ENCODE peak calls at places on chromosomes 7 and 10, in four cellular contexts. One of them, this sample, is unnamed.

GRCh38 chr7:70417061-70417655 is 714.8 kb upstream of the GALNT17 start:
- DNase-seq in psoas muscle: peak
- DNase-seq in WERI-Rb-1: peak
- DNase-seq in spleen: no peak
- DNase-seq in this sample: peak

GRCh38 chr7:3068568-3068967 is 24.9 kb upstream of the CARD11 start:
- DNase-seq in spleen: no peak
- DNase-seq in psoas muscle: no peak
- DNase-seq in WERI-Rb-1: no peak
- DNase-seq in this sample: no peak

GRCh38 chr10:91452063-91452462 is 41.9 kb downstream of the HECTD2 start:
- DNase-seq in psoas muscle: no peak
- DNase-seq in WERI-Rb-1: no peak
- DNase-seq in spleen: no peak
- DNase-seq in this sample: no peak

GRCh38 chr10:69043931-69044531 is 43.9 kb upstream of the SRGN start:
- DNase-seq in WERI-Rb-1: no peak
- DNase-seq in psoas muscle: no peak
- DNase-seq in spleen: no peak
- DNase-seq in this sample: no peak

GRCh38 chr7:108239501-108240225 is 109.5 kb upstream of the LAMB4 start:
- DNase-seq in WERI-Rb-1: peak
- DNase-seq in spleen: no peak
- DNase-seq in psoas muscle: no peak
- DNase-seq in this sample: no peak

GRCh38 chr10:69636626-69637550 is 6.8 kb downstream of the FAM241B start:
- DNase-seq in WERI-Rb-1: peak
- DNase-seq in spleen: peak
- DNase-seq in psoas muscle: no peak
- DNase-seq in this sample: no peak

GRCh38 chr10:86400705-86401587 is 34.4 kb upstream of the GRID1 start:
- DNase-seq in psoas muscle: peak
- DNase-seq in spleen: peak
- DNase-seq in WERI-Rb-1: peak
- DNase-seq in this sample: no peak

GRCh38 chr10:77943086-77943901 is 16.7 kb upstream of the DLG5 start:
- DNase-seq in WERI-Rb-1: no peak
- DNase-seq in psoas muscle: peak
- DNase-seq in spleen: no peak
- DNase-seq in this sample: no peak

GRCh38 chr10:93300981-93301380 is 181.2 kb downstream of the MYOF start:
- DNase-seq in spleen: no peak
- DNase-seq in psoas muscle: no peak
- DNase-seq in WERI-Rb-1: no peak
- DNase-seq in this sample: no peak

GRCh38 chr10:86665868-86666267 is 2.4 kb upstream of the LDB3 start:
- DNase-seq in spleen: no peak
- DNase-seq in psoas muscle: peak
- DNase-seq in WERI-Rb-1: no peak
- DNase-seq in this sample: peak

GRCh38 chr10:17781856-17782255 is 27.3 kb upstream of the MRC1 start:
- DNase-seq in psoas muscle: no peak
- DNase-seq in spleen: no peak
- DNase-seq in WERI-Rb-1: no peak
- DNase-seq in this sample: peak

GRCh38 chr10:24618401-24618800 is 105.3 kb downstream of the ARHGAP21 start:
- DNase-seq in spleen: no peak
- DNase-seq in psoas muscle: no peak
- DNase-seq in WERI-Rb-1: no peak
- DNase-seq in this sample: no peak

GRCh38 chr10:103554488-103555320 is 61.2 kb downstream of the NEURL1 start:
- DNase-seq in WERI-Rb-1: peak
- DNase-seq in spleen: no peak
- DNase-seq in psoas muscle: peak
- DNase-seq in this sample: peak

GRCh38 chr7:148856891-148857290 is 27.2 kb downstream of the EZH2 start:
- DNase-seq in psoas muscle: no peak
- DNase-seq in WERI-Rb-1: no peak
- DNase-seq in spleen: no peak
- DNase-seq in this sample: no peak

GRCh38 chr7:1758417-1758858 is 88.4 kb downstream of the ELFN1 start:
- DNase-seq in psoas muscle: no peak
- DNase-seq in WERI-Rb-1: peak
- DNase-seq in spleen: peak
- DNase-seq in this sample: peak
- TF ChIP-seq CTCF in psoas muscle: peak
- TF ChIP-seq CTCF in WERI-Rb-1: peak
- TF ChIP-seq CTCF in spleen: peak
- TF ChIP-seq CTCF in this sample: peak

DNA sequence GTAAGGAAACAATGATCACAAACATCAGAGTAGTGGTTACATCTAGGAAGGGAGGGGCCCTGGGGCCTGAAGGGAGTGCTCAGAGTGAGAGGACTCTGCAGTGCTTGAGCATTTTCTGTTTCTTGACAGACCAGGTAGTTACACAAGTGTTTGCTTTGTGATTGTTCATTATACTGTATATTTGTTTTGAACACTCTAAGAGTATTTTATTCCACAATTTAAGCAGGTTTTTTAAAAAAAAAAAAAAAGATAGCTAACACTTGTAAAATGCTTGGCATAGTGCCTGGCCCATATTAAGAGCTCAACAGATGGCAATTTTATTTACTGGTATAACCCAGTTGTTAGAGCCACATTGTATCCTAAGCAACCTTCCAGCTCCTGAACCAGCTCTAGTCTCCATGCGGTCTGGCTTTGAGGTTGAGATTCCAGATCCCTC is 20.0 kb upstream of the ATXN7L1 start:
- DNase-seq in psoas muscle: no peak
- DNase-seq in spleen: no peak
- DNase-seq in WERI-Rb-1: no peak
- DNase-seq in this sample: no peak
- H3K4me3 ChIP-seq in psoas muscle: no peak
- H3K4me3 ChIP-seq in spleen: no peak
- H3K4me3 ChIP-seq in WERI-Rb-1: no peak
- H3K4me3 ChIP-seq in this sample: no peak

DNA sequence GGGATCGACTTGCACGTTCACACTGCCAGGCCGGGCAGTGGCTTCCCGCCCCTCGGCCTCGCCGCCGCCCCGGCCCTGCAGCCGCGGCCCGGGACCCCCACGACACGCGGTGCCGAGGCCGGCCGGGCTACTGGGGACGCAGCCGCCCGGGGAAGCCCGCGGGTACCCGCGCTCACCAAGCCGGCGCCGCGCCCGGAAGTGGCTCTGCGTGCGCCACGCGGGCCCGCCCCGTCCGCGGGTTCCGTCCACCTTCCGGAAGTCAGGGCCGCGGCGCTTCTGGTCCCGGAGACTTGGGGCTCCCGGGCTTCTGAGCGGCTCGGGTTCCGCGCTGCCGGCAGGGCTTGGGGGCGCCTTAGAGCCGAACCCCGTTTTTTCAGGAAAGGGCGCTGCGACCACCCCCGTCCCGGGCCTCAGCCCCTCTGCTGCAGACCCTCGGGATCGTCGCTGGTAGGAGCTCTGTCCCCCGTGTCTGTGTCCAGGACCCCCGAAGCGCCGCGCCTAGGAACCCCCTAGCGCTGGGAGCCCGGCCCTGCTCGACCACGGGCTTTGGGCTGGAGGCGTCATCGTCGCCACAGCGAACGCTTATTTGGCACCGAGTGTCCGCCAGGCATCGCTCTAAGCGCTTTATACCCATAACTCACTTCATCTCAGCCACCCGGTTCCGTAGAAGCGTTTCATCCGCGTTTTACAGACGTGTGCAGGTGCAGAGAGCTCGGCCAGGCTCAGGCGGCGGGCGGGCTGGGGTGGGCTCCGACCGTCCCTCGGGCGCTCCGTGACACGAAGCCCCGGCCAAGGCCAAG is at the start of gene PSMG3:
- DNase-seq in WERI-Rb-1: peak
- DNase-seq in spleen: peak
- DNase-seq in psoas muscle: peak
- DNase-seq in this sample: peak
- TF ChIP-seq CTCF in WERI-Rb-1: peak
- TF ChIP-seq CTCF in spleen: peak
- TF ChIP-seq CTCF in psoas muscle: peak
- TF ChIP-seq CTCF in this sample: no peak

GRCh38 chr10:98267069-98267893 is 713 bp downstream of the LOXL4 start:
- DNase-seq in WERI-Rb-1: no peak
- DNase-seq in psoas muscle: no peak
- DNase-seq in spleen: no peak
- DNase-seq in this sample: no peak
- H3K4me3 ChIP-seq in WERI-Rb-1: peak
- H3K4me3 ChIP-seq in psoas muscle: peak
- H3K4me3 ChIP-seq in spleen: peak
- H3K4me3 ChIP-seq in this sample: no peak